ENCODE peak calls at places on chromosomes 5 and 9, in ten cellular contexts. One of them, this sample, is unnamed. For H3K4me1, the result is how much of the 10 kb centered on the place peaks cover.

GRCh38 chr9:5563886-5564285 is 53.6 kb downstream of the PDCD1LG2 start:
- DNase-seq in mammary epithelial cell: peak
- DNase-seq in left ventricle myocardium inferior: no peak
- DNase-seq in H1: no peak
- DNase-seq in right cardiac atrium: no peak
- DNase-seq in sigmoid colon: no peak
- DNase-seq in cardiac muscle cell: no peak
- DNase-seq in tibial nerve: no peak
- DNase-seq in PC-3: peak
- DNase-seq in HCT116: no peak
- DNase-seq in this sample: no peak

GRCh38 chr5:67081259-67081658 is 115.3 kb downstream of the CD180 start:
- DNase-seq in sigmoid colon: no peak
- DNase-seq in left ventricle myocardium inferior: no peak
- DNase-seq in HCT116: no peak
- DNase-seq in PC-3: no peak
- DNase-seq in tibial nerve: no peak
- DNase-seq in cardiac muscle cell: no peak
- DNase-seq in H1: no peak
- DNase-seq in mammary epithelial cell: no peak
- DNase-seq in right cardiac atrium: no peak
- DNase-seq in this sample: no peak

GRCh38 chr5:132295505-132296411 is 1.6 kb downstream of the SLC22A4 start:
- DNase-seq in H1: no peak
- DNase-seq in PC-3: no peak
- DNase-seq in tibial nerve: no peak
- DNase-seq in sigmoid colon: no peak
- DNase-seq in cardiac muscle cell: no peak
- DNase-seq in mammary epithelial cell: peak
- DNase-seq in right cardiac atrium: no peak
- DNase-seq in left ventricle myocardium inferior: no peak
- DNase-seq in HCT116: no peak
- DNase-seq in this sample: no peak

GRCh38 chr9:23638837-23639426 is 187.1 kb downstream of the ELAVL2 start:
- DNase-seq in sigmoid colon: no peak
- DNase-seq in mammary epithelial cell: peak
- DNase-seq in right cardiac atrium: no peak
- DNase-seq in H1: no peak
- DNase-seq in HCT116: no peak
- DNase-seq in left ventricle myocardium inferior: no peak
- DNase-seq in PC-3: peak
- DNase-seq in tibial nerve: no peak
- DNase-seq in cardiac muscle cell: no peak
- DNase-seq in this sample: no peak

GRCh38 chr5:64834611-64835010 is 65.9 kb downstream of the CWC27 start:
- DNase-seq in tibial nerve: no peak
- DNase-seq in cardiac muscle cell: peak
- DNase-seq in H1: no peak
- DNase-seq in HCT116: no peak
- DNase-seq in right cardiac atrium: no peak
- DNase-seq in PC-3: no peak
- DNase-seq in left ventricle myocardium inferior: no peak
- DNase-seq in sigmoid colon: no peak
- DNase-seq in mammary epithelial cell: no peak
- DNase-seq in this sample: no peak

GRCh38 chr9:34250721-34251120 is 71.9 kb downstream of the UBAP1 start:
- DNase-seq in tibial nerve: no peak
- DNase-seq in mammary epithelial cell: peak
- DNase-seq in right cardiac atrium: no peak
- DNase-seq in PC-3: no peak
- DNase-seq in HCT116: no peak
- DNase-seq in cardiac muscle cell: no peak
- DNase-seq in left ventricle myocardium inferior: no peak
- DNase-seq in H1: no peak
- DNase-seq in sigmoid colon: no peak
- DNase-seq in this sample: no peak

GRCh38 chr5:73205309-73205708 is 32.3 kb downstream of the TMEM174 start:
- DNase-seq in H1: no peak
- DNase-seq in PC-3: no peak
- DNase-seq in HCT116: no peak
- DNase-seq in tibial nerve: no peak
- DNase-seq in left ventricle myocardium inferior: no peak
- DNase-seq in cardiac muscle cell: no peak
- DNase-seq in mammary epithelial cell: no peak
- DNase-seq in right cardiac atrium: no peak
- DNase-seq in sigmoid colon: no peak
- DNase-seq in this sample: no peak

GRCh38 chr5:172530406-172530805 is 76.1 kb upstream of the SH3PXD2B start:
- DNase-seq in HCT116: no peak
- DNase-seq in sigmoid colon: peak
- DNase-seq in cardiac muscle cell: no peak
- DNase-seq in H1: no peak
- DNase-seq in left ventricle myocardium inferior: no peak
- DNase-seq in mammary epithelial cell: no peak
- DNase-seq in PC-3: no peak
- DNase-seq in right cardiac atrium: no peak
- DNase-seq in tibial nerve: no peak
- DNase-seq in this sample: no peak

GRCh38 chr9:79028101-79028500 is 543.7 kb upstream of the TLE4 start:
- DNase-seq in HCT116: no peak
- DNase-seq in sigmoid colon: no peak
- DNase-seq in cardiac muscle cell: no peak
- DNase-seq in left ventricle myocardium inferior: no peak
- DNase-seq in PC-3: peak
- DNase-seq in right cardiac atrium: no peak
- DNase-seq in H1: no peak
- DNase-seq in tibial nerve: no peak
- DNase-seq in mammary epithelial cell: peak
- DNase-seq in this sample: no peak

GRCh38 chr9:136921718-136922117 is 22.8 kb downstream of the FBXW5 start:
- DNase-seq in PC-3: no peak
- DNase-seq in H1: no peak
- DNase-seq in HCT116: no peak
- DNase-seq in right cardiac atrium: peak
- DNase-seq in cardiac muscle cell: no peak
- DNase-seq in sigmoid colon: no peak
- DNase-seq in left ventricle myocardium inferior: no peak
- DNase-seq in tibial nerve: no peak
- DNase-seq in mammary epithelial cell: no peak
- DNase-seq in this sample: no peak

GRCh38 chr9:89469003-89469402 is 28.9 kb downstream of the SEMA4D start:
- DNase-seq in HCT116: no peak
- DNase-seq in mammary epithelial cell: no peak
- DNase-seq in sigmoid colon: no peak
- DNase-seq in PC-3: no peak
- DNase-seq in left ventricle myocardium inferior: no peak
- DNase-seq in H1: no peak
- DNase-seq in cardiac muscle cell: no peak
- DNase-seq in tibial nerve: no peak
- DNase-seq in right cardiac atrium: no peak
- DNase-seq in this sample: no peak

GRCh38 chr9:89471390-89471789 is 26.5 kb downstream of the SEMA4D start:
- DNase-seq in PC-3: no peak
- DNase-seq in right cardiac atrium: peak
- DNase-seq in sigmoid colon: peak
- DNase-seq in mammary epithelial cell: no peak
- DNase-seq in H1: no peak
- DNase-seq in tibial nerve: no peak
- DNase-seq in HCT116: no peak
- DNase-seq in cardiac muscle cell: no peak
- DNase-seq in left ventricle myocardium inferior: no peak
- DNase-seq in this sample: no peak

GRCh38 chr9:89467278-89467625 is 30.7 kb downstream of the SEMA4D start:
- DNase-seq in mammary epithelial cell: no peak
- DNase-seq in right cardiac atrium: no peak
- DNase-seq in sigmoid colon: no peak
- DNase-seq in PC-3: no peak
- DNase-seq in left ventricle myocardium inferior: no peak
- DNase-seq in tibial nerve: no peak
- DNase-seq in HCT116: no peak
- DNase-seq in cardiac muscle cell: no peak
- DNase-seq in H1: no peak
- DNase-seq in this sample: no peak

GRCh38 chr9:89468271-89468960 is 29.5 kb downstream of the SEMA4D start:
- DNase-seq in tibial nerve: no peak
- DNase-seq in left ventricle myocardium inferior: no peak
- DNase-seq in cardiac muscle cell: no peak
- DNase-seq in sigmoid colon: peak
- DNase-seq in mammary epithelial cell: no peak
- DNase-seq in H1: no peak
- DNase-seq in HCT116: no peak
- DNase-seq in right cardiac atrium: no peak
- DNase-seq in PC-3: no peak
- DNase-seq in this sample: no peak

DNA sequence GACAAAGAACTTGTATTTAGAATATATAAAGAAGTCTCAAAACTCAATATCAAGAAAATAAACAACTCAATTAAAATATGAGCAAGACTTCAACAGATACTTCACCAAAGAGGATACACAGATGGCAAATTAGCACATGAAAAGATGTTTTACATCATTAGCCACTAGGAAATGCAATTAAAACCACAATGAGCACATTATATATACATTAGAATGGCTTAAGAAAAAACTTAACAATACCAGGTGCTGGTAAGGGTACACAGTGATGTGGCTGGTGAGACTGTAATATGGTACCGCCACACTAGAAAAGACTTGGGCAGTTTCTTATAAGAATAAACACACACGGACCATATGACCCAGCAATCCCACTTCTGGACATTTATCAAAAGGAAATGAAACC is 27.7 kb downstream of the SEMA4D start:
- DNase-seq in H1: no peak
- DNase-seq in PC-3: no peak
- DNase-seq in mammary epithelial cell: no peak
- DNase-seq in right cardiac atrium: no peak
- DNase-seq in tibial nerve: no peak
- DNase-seq in HCT116: no peak
- DNase-seq in cardiac muscle cell: no peak
- DNase-seq in left ventricle myocardium inferior: no peak
- DNase-seq in sigmoid colon: no peak
- DNase-seq in this sample: no peak
- H3K4me1 ChIP-seq in H1: under half
- H3K4me1 ChIP-seq in PC-3: under half
- H3K4me1 ChIP-seq in mammary epithelial cell: under half
- H3K4me1 ChIP-seq in right cardiac atrium: under half
- H3K4me1 ChIP-seq in tibial nerve: under half
- H3K4me1 ChIP-seq in HCT116: under half
- H3K4me1 ChIP-seq in cardiac muscle cell: under half
- H3K4me1 ChIP-seq in left ventricle myocardium inferior: under half
- H3K4me1 ChIP-seq in sigmoid colon: under half
- H3K4me1 ChIP-seq in this sample: under half

GRCh38 chr5:39199335-39199734 is 20.0 kb downstream of the FYB1 start:
- DNase-seq in HCT116: no peak
- DNase-seq in PC-3: no peak
- DNase-seq in right cardiac atrium: no peak
- DNase-seq in sigmoid colon: no peak
- DNase-seq in mammary epithelial cell: no peak
- DNase-seq in cardiac muscle cell: no peak
- DNase-seq in tibial nerve: no peak
- DNase-seq in left ventricle myocardium inferior: no peak
- DNase-seq in H1: no peak
- DNase-seq in this sample: no peak

GRCh38 chr5:39197556-39197955 is 21.8 kb downstream of the FYB1 start:
- DNase-seq in H1: no peak
- DNase-seq in tibial nerve: no peak
- DNase-seq in sigmoid colon: no peak
- DNase-seq in mammary epithelial cell: no peak
- DNase-seq in cardiac muscle cell: no peak
- DNase-seq in left ventricle myocardium inferior: no peak
- DNase-seq in PC-3: no peak
- DNase-seq in HCT116: peak
- DNase-seq in right cardiac atrium: no peak
- DNase-seq in this sample: no peak

GRCh38 chr5:39200081-39200480 is 19.3 kb downstream of the FYB1 start:
- DNase-seq in cardiac muscle cell: no peak
- DNase-seq in tibial nerve: no peak
- DNase-seq in H1: no peak
- DNase-seq in HCT116: no peak
- DNase-seq in PC-3: no peak
- DNase-seq in right cardiac atrium: no peak
- DNase-seq in sigmoid colon: no peak
- DNase-seq in left ventricle myocardium inferior: no peak
- DNase-seq in mammary epithelial cell: no peak
- DNase-seq in this sample: no peak

GRCh38 chr5:39195198-39195826 is 24.1 kb downstream of the FYB1 start:
- DNase-seq in cardiac muscle cell: no peak
- DNase-seq in left ventricle myocardium inferior: no peak
- DNase-seq in sigmoid colon: no peak
- DNase-seq in HCT116: no peak
- DNase-seq in right cardiac atrium: no peak
- DNase-seq in tibial nerve: no peak
- DNase-seq in H1: no peak
- DNase-seq in PC-3: no peak
- DNase-seq in mammary epithelial cell: no peak
- DNase-seq in this sample: no peak

DNA sequence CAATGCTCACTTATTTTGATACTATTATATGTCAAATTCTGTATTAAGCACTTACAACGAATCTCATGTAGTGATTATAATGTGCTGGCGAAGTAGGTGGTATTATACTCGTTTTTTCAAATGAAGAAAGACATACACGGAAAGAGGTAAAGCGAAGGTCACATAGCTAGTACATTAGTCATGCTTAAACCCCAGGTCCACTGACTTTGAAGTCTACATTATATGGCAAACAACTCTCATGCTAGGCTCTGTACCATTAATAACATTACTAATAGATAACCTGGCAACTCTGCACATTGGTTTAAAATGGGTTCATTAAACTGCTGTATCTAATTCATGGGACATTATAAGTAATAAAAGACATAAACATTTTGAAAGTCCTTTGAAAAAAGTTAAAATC is 21.3 kb downstream of the FYB1 start:
- DNase-seq in sigmoid colon: no peak
- DNase-seq in PC-3: peak
- DNase-seq in left ventricle myocardium inferior: no peak
- DNase-seq in H1: no peak
- DNase-seq in right cardiac atrium: no peak
- DNase-seq in tibial nerve: no peak
- DNase-seq in mammary epithelial cell: peak
- DNase-seq in cardiac muscle cell: no peak
- DNase-seq in HCT116: peak
- DNase-seq in this sample: no peak
- H3K4me3 ChIP-seq in sigmoid colon: no peak
- H3K4me3 ChIP-seq in PC-3: no peak
- H3K4me3 ChIP-seq in left ventricle myocardium inferior: no peak
- H3K4me3 ChIP-seq in H1: no peak
- H3K4me3 ChIP-seq in right cardiac atrium: no peak
- H3K4me3 ChIP-seq in tibial nerve: no peak
- H3K4me3 ChIP-seq in mammary epithelial cell: no peak
- H3K4me3 ChIP-seq in cardiac muscle cell: no peak
- H3K4me3 ChIP-seq in HCT116: peak
- H3K4me3 ChIP-seq in this sample: no peak

GRCh38 chr5:177476531-177477233 is 3.2 kb upstream of the DBN1 start:
- DNase-seq in sigmoid colon: peak
- DNase-seq in tibial nerve: peak
- DNase-seq in H1: no peak
- DNase-seq in HCT116: no peak
- DNase-seq in cardiac muscle cell: peak
- DNase-seq in left ventricle myocardium inferior: no peak
- DNase-seq in PC-3: no peak
- DNase-seq in mammary epithelial cell: no peak
- DNase-seq in right cardiac atrium: peak
- DNase-seq in this sample: no peak
- H3K4me1 ChIP-seq in sigmoid colon: under half
- H3K4me1 ChIP-seq in tibial nerve: half or more
- H3K4me1 ChIP-seq in H1: under half
- H3K4me1 ChIP-seq in HCT116: under half
- H3K4me1 ChIP-seq in cardiac muscle cell: under half
- H3K4me1 ChIP-seq in left ventricle myocardium inferior: half or more
- H3K4me1 ChIP-seq in PC-3: under half
- H3K4me1 ChIP-seq in mammary epithelial cell: under half
- H3K4me1 ChIP-seq in right cardiac atrium: under half
- H3K4me1 ChIP-seq in this sample: under half

GRCh38 chr5:163563880-163564279 is 58.5 kb downstream of the MAT2B start:
- DNase-seq in right cardiac atrium: no peak
- DNase-seq in cardiac muscle cell: no peak
- DNase-seq in left ventricle myocardium inferior: no peak
- DNase-seq in PC-3: no peak
- DNase-seq in H1: no peak
- DNase-seq in HCT116: no peak
- DNase-seq in mammary epithelial cell: no peak
- DNase-seq in sigmoid colon: no peak
- DNase-seq in tibial nerve: no peak
- DNase-seq in this sample: no peak
- H3K4me3 ChIP-seq in right cardiac atrium: no peak
- H3K4me3 ChIP-seq in cardiac muscle cell: no peak
- H3K4me3 ChIP-seq in left ventricle myocardium inferior: no peak
- H3K4me3 ChIP-seq in PC-3: no peak
- H3K4me3 ChIP-seq in H1: no peak
- H3K4me3 ChIP-seq in HCT116: no peak
- H3K4me3 ChIP-seq in mammary epithelial cell: no peak
- H3K4me3 ChIP-seq in sigmoid colon: no peak
- H3K4me3 ChIP-seq in tibial nerve: no peak
- H3K4me3 ChIP-seq in this sample: no peak